ENCODE peak calls at places on chromosomes 7 and 10, in eight cellular contexts. C, V, Z, D, A, O, X and G are unnamed samples.

GRCh38 chr7:47153076-47153475 is 428.8 kb downstream of the TNS3 start:
- DNase-seq in X (no peak), Z (peak), A (peak), V (peak), O (no peak), C (peak), D (no peak), G (peak)

GRCh38 chr7:30896041-30896440 is 15.6 kb upstream of the AQP1 start:
- DNase-seq in O (no peak), Z (no peak), A (no peak), V (no peak), X (no peak), C (no peak), D (no peak), G (no peak)

GRCh38 chr7:46383605-46384004 is 462.5 kb upstream of the IGFBP3 start:
- DNase-seq in X (no peak), Z (peak), D (no peak), C (no peak), V (no peak), O (no peak), A (no peak), G (no peak)

GRCh38 chr10:51700228-51700835 is 937 bp upstream of the CSTF2T start:
- DNase-seq in X (peak), D (peak), C (peak), A (peak), V (no peak), Z (no peak), O (no peak), G (no peak)

GRCh38 chr7:36916116-36916515 is 191.8 kb upstream of the AOAH start:
- DNase-seq in D (no peak), Z (no peak), C (no peak), X (no peak), O (no peak), A (no peak), V (no peak), G (no peak)

GRCh38 chr7:13990984-13991790 is 1.7 kb upstream of the ETV1 start:
- DNase-seq in C (peak), X (peak), V (peak), O (peak), D (peak), A (peak), Z (peak), G (peak)

GRCh38 chr10:22475857-22476600 is 130.7 kb downstream of the SPAG6 start:
- DNase-seq in V (no peak), C (peak), D (no peak), Z (no peak), A (no peak), X (peak), O (peak), G (no peak)

GRCh38 chr10:49187950-49188761 is at the start of gene TMEM273:
- DNase-seq in A (no peak), O (no peak), X (peak), V (no peak), Z (no peak), D (peak), C (no peak), G (no peak)

GRCh38 chr7:43590862-43591550 is 8.1 kb downstream of the STK17A start:
- DNase-seq in Z (no peak), V (no peak), A (no peak), X (no peak), O (no peak), D (no peak), C (no peak), G (no peak)

GRCh38 chr7:27242580-27243339 is at the start of gene EVX1:
- DNase-seq in C (peak), D (no peak), Z (no peak), A (peak), O (no peak), V (no peak), X (no peak), G (no peak)

GRCh38 chr7:66142996-66143395 is 28.3 kb downstream of the CRCP start:
- DNase-seq in D (no peak), O (no peak), Z (no peak), V (no peak), A (no peak), X (no peak), C (no peak), G (no peak)

GRCh38 chr7:100878013-100878412 is 3.1 kb downstream of the SRRT start:
- DNase-seq in A (no peak), Z (no peak), V (no peak), X (no peak), D (no peak), O (no peak), C (no peak), G (no peak)

GRCh38 chr10:80945267-80945880 is 407.7 kb downstream of the SH2D4B start:
- DNase-seq in C (no peak), D (no peak), V (no peak), X (no peak), Z (no peak), A (no peak), O (no peak), G (no peak)

GRCh38 chr7:134101716-134102115 is 25.4 kb upstream of the LRGUK start:
- DNase-seq in X (no peak), V (no peak), A (no peak), C (no peak), O (no peak), D (no peak), Z (no peak), G (no peak)

GRCh38 chr7:119196183-119196582 is 971.7 kb downstream of the ANKRD7 start:
- DNase-seq in Z (no peak), X (no peak), O (no peak), A (no peak), C (no peak), D (no peak), V (no peak), G (no peak)

GRCh38 chr10:44051584-44052385 is 333.1 kb downstream of the CXCL12 start:
- DNase-seq in A (no peak), D (no peak), X (no peak), Z (peak), C (no peak), V (no peak), O (no peak), G (no peak)

GRCh38 chr7:96695581-96695980 is 14.1 kb downstream of the SEM1 start:
- DNase-seq in V (no peak), X (no peak), D (no peak), O (no peak), A (no peak), C (no peak), Z (no peak), G (no peak)

GRCh38 chr10:43407148-43407575 is 1.8 kb downstream of the HNRNPF start:
- DNase-seq in D (peak), V (no peak), C (no peak), O (no peak), X (peak), A (peak), Z (no peak), G (no peak)

GRCh38 chr10:59006511-59007306 is 169.7 kb upstream of the PHYHIPL start:
- DNase-seq in A (no peak), D (no peak), Z (peak), C (no peak), X (no peak), O (no peak), V (peak), G (peak)

GRCh38 chr7:42151309-42151708 is 85.7 kb downstream of the GLI3 start:
- DNase-seq in A (no peak), X (no peak), Z (no peak), V (no peak), D (no peak), O (no peak), C (no peak), G (no peak)

GRCh38 chr10:130453036-130453720 is 317.0 kb downstream of the GLRX3 start:
- DNase-seq in O (no peak), X (no peak), V (no peak), Z (no peak), D (no peak), A (no peak), C (no peak), G (no peak)

GRCh38 chr7:105296491-105296890 is 92.2 kb downstream of the SRPK2 start:
- DNase-seq in V (no peak), C (no peak), O (no peak), Z (no peak), A (no peak), X (no peak), D (no peak), G (no peak)

GRCh38 chr7:681551-682307 is 44.8 kb upstream of the DNAAF5 start:
- DNase-seq in O (no peak), A (no peak), X (no peak), V (no peak), D (no peak), Z (no peak), C (no peak), G (no peak)

GRCh38 chr7:21912931-21913780 is 32.5 kb downstream of the CDCA7L start:
- DNase-seq in D (no peak), C (no peak), Z (no peak), V (no peak), X (no peak), A (no peak), O (no peak), G (no peak)

GRCh38 chr7:105808703-105809590 is 67.5 kb downstream of the ATXN7L1 start:
- DNase-seq in O (peak), X (peak), A (no peak), D (peak), Z (no peak), C (no peak), V (no peak), G (peak)

GRCh38 chr10:112852308-112852707 is 97.7 kb upstream of the TCF7L2 start:
- DNase-seq in X (peak), D (no peak), A (no peak), O (no peak), C (no peak), V (no peak), Z (no peak), G (no peak)

GRCh38 chr7:28732037-28732869 is 225.9 kb downstream of the TRIL start:
- DNase-seq in O (no peak), D (no peak), A (peak), Z (no peak), C (peak), X (no peak), V (peak), G (peak)

GRCh38 chr10:3067045-3067858 is at the start of gene PFKP:
- DNase-seq in V (no peak), A (peak), D (no peak), C (no peak), O (peak), Z (peak), X (peak), G (no peak)

GRCh38 chr7:18420176-18420575 is 75.4 kb upstream of the HDAC9 start:
- DNase-seq in V (no peak), Z (no peak), D (no peak), X (no peak), O (no peak), C (no peak), A (no peak), G (no peak)

GRCh38 chr7:55133630-55134392 is 115.0 kb downstream of the EGFR start:
- DNase-seq in Z (peak), X (no peak), O (no peak), V (peak), C (no peak), A (no peak), D (peak), G (peak)

GRCh38 chr10:11145498-11145855 is 127.8 kb downstream of the CELF2 start:
- DNase-seq in A (no peak), X (peak), O (no peak), V (no peak), Z (no peak), D (peak), C (no peak), G (no peak)

GRCh38 chr7:64951250-64951848 is 39.5 kb downstream of the ZNF117 start:
- DNase-seq in A (peak), X (peak), V (peak), Z (peak), D (no peak), O (no peak), C (peak), G (peak)

GRCh38 chr10:12835709-12836108 is 165.8 kb downstream of the CCDC3 start:
- DNase-seq in O (no peak), V (peak), D (no peak), Z (no peak), X (no peak), A (no peak), C (no peak), G (no peak)

GRCh38 chr7:155360495-155361362 is 63.1 kb downstream of the INSIG1 start:
- DNase-seq in O (no peak), A (no peak), V (no peak), Z (no peak), X (peak), D (no peak), C (no peak), G (no peak)